ENCODE peak calls at places on chromosomes 1 and 21, in nine cellular contexts. One of them, this sample, is unnamed.

GRCh38 chr21:20459838-20460237 is 538.4 kb upstream of the NCAM2 start:
- DNase-seq in immature natural killer cell: no peak
- DNase-seq in brain microvascular endothelial cell: no peak
- DNase-seq in lung microvascular endothelial cell: no peak
- DNase-seq in hypothalamus: no peak
- DNase-seq in pulmonary artery endothelial cell: no peak
- DNase-seq in DMS153: no peak
- DNase-seq in AG08396: no peak
- DNase-seq in BE2C: peak
- DNase-seq in this sample: no peak

GRCh38 chr1:186112280-186112679 is 262.8 kb downstream of the TPR start:
- DNase-seq in DMS153: no peak
- DNase-seq in immature natural killer cell: no peak
- DNase-seq in lung microvascular endothelial cell: no peak
- DNase-seq in AG08396: no peak
- DNase-seq in hypothalamus: no peak
- DNase-seq in BE2C: no peak
- DNase-seq in brain microvascular endothelial cell: no peak
- DNase-seq in pulmonary artery endothelial cell: no peak
- DNase-seq in this sample: no peak

GRCh38 chr1:39261712-39262221 is 57.3 kb downstream of the MACF1 start:
- DNase-seq in DMS153: no peak
- DNase-seq in brain microvascular endothelial cell: no peak
- DNase-seq in pulmonary artery endothelial cell: no peak
- DNase-seq in hypothalamus: no peak
- DNase-seq in AG08396: no peak
- DNase-seq in lung microvascular endothelial cell: no peak
- DNase-seq in immature natural killer cell: no peak
- DNase-seq in BE2C: no peak
- DNase-seq in this sample: no peak

GRCh38 chr1:113396585-113396984 is 6.3 kb downstream of the MAGI3 start:
- DNase-seq in hypothalamus: no peak
- DNase-seq in pulmonary artery endothelial cell: no peak
- DNase-seq in DMS153: no peak
- DNase-seq in AG08396: peak
- DNase-seq in lung microvascular endothelial cell: peak
- DNase-seq in brain microvascular endothelial cell: peak
- DNase-seq in immature natural killer cell: no peak
- DNase-seq in BE2C: no peak
- DNase-seq in this sample: no peak

GRCh38 chr1:7430047-7430608 is 341.0 kb upstream of the VAMP3 start:
- DNase-seq in hypothalamus: no peak
- DNase-seq in BE2C: no peak
- DNase-seq in AG08396: no peak
- DNase-seq in brain microvascular endothelial cell: no peak
- DNase-seq in DMS153: no peak
- DNase-seq in immature natural killer cell: no peak
- DNase-seq in pulmonary artery endothelial cell: no peak
- DNase-seq in lung microvascular endothelial cell: no peak
- DNase-seq in this sample: no peak

GRCh38 chr1:30321216-30321910 is 402.0 kb downstream of the MATN1 start:
- DNase-seq in brain microvascular endothelial cell: no peak
- DNase-seq in hypothalamus: no peak
- DNase-seq in immature natural killer cell: no peak
- DNase-seq in AG08396: no peak
- DNase-seq in pulmonary artery endothelial cell: no peak
- DNase-seq in lung microvascular endothelial cell: no peak
- DNase-seq in BE2C: no peak
- DNase-seq in DMS153: no peak
- DNase-seq in this sample: no peak

GRCh38 chr1:95035536-95035935 is 37.2 kb downstream of the ALG14 start:
- DNase-seq in AG08396: peak
- DNase-seq in pulmonary artery endothelial cell: no peak
- DNase-seq in hypothalamus: no peak
- DNase-seq in immature natural killer cell: no peak
- DNase-seq in DMS153: no peak
- DNase-seq in lung microvascular endothelial cell: no peak
- DNase-seq in BE2C: no peak
- DNase-seq in brain microvascular endothelial cell: peak
- DNase-seq in this sample: no peak

GRCh38 chr1:14954210-14954609 is 199.3 kb upstream of the TMEM51 start:
- DNase-seq in pulmonary artery endothelial cell: no peak
- DNase-seq in AG08396: no peak
- DNase-seq in lung microvascular endothelial cell: no peak
- DNase-seq in DMS153: no peak
- DNase-seq in hypothalamus: no peak
- DNase-seq in immature natural killer cell: no peak
- DNase-seq in BE2C: no peak
- DNase-seq in brain microvascular endothelial cell: no peak
- DNase-seq in this sample: no peak

GRCh38 chr1:2352341-2353214 is 38.8 kb downstream of the MORN1 start:
- DNase-seq in immature natural killer cell: no peak
- DNase-seq in hypothalamus: no peak
- DNase-seq in AG08396: no peak
- DNase-seq in pulmonary artery endothelial cell: no peak
- DNase-seq in lung microvascular endothelial cell: no peak
- DNase-seq in brain microvascular endothelial cell: no peak
- DNase-seq in BE2C: peak
- DNase-seq in DMS153: no peak
- DNase-seq in this sample: peak

GRCh38 chr1:91199988-91200387 is 178.2 kb upstream of the ZNF644 start:
- DNase-seq in lung microvascular endothelial cell: no peak
- DNase-seq in immature natural killer cell: no peak
- DNase-seq in AG08396: no peak
- DNase-seq in DMS153: no peak
- DNase-seq in pulmonary artery endothelial cell: no peak
- DNase-seq in hypothalamus: no peak
- DNase-seq in BE2C: no peak
- DNase-seq in brain microvascular endothelial cell: no peak
- DNase-seq in this sample: no peak

GRCh38 chr1:235069577-235070563 is 58.8 kb downstream of the TOMM20 start:
- DNase-seq in immature natural killer cell: no peak
- DNase-seq in pulmonary artery endothelial cell: no peak
- DNase-seq in DMS153: peak
- DNase-seq in brain microvascular endothelial cell: no peak
- DNase-seq in lung microvascular endothelial cell: peak
- DNase-seq in AG08396: peak
- DNase-seq in hypothalamus: no peak
- DNase-seq in BE2C: no peak
- DNase-seq in this sample: peak

GRCh38 chr1:110433803-110434202 is 17.1 kb upstream of the PROK1 start:
- DNase-seq in DMS153: no peak
- DNase-seq in immature natural killer cell: no peak
- DNase-seq in brain microvascular endothelial cell: peak
- DNase-seq in AG08396: peak
- DNase-seq in lung microvascular endothelial cell: no peak
- DNase-seq in hypothalamus: no peak
- DNase-seq in pulmonary artery endothelial cell: no peak
- DNase-seq in BE2C: peak
- DNase-seq in this sample: peak

GRCh38 chr1:228478912-228479665 is 8.1 kb upstream of the RNF187 start:
- DNase-seq in lung microvascular endothelial cell: peak
- DNase-seq in BE2C: no peak
- DNase-seq in pulmonary artery endothelial cell: no peak
- DNase-seq in brain microvascular endothelial cell: no peak
- DNase-seq in immature natural killer cell: peak
- DNase-seq in hypothalamus: no peak
- DNase-seq in AG08396: no peak
- DNase-seq in DMS153: no peak
- DNase-seq in this sample: no peak

GRCh38 chr1:114088392-114089299 is 65.0 kb downstream of the SYT6 start:
- DNase-seq in lung microvascular endothelial cell: no peak
- DNase-seq in pulmonary artery endothelial cell: no peak
- DNase-seq in immature natural killer cell: peak
- DNase-seq in BE2C: no peak
- DNase-seq in AG08396: no peak
- DNase-seq in hypothalamus: no peak
- DNase-seq in DMS153: no peak
- DNase-seq in brain microvascular endothelial cell: no peak
- DNase-seq in this sample: no peak

GRCh38 chr1:154837679-154838171 is 32.4 kb downstream of the KCNN3 start:
- DNase-seq in DMS153: peak
- DNase-seq in hypothalamus: no peak
- DNase-seq in immature natural killer cell: no peak
- DNase-seq in pulmonary artery endothelial cell: no peak
- DNase-seq in brain microvascular endothelial cell: no peak
- DNase-seq in lung microvascular endothelial cell: no peak
- DNase-seq in AG08396: no peak
- DNase-seq in BE2C: peak
- DNase-seq in this sample: peak

GRCh38 chr1:87673748-87674147 is 345.1 kb downstream of the LMO4 start:
- DNase-seq in BE2C: no peak
- DNase-seq in DMS153: no peak
- DNase-seq in lung microvascular endothelial cell: no peak
- DNase-seq in pulmonary artery endothelial cell: no peak
- DNase-seq in hypothalamus: no peak
- DNase-seq in AG08396: no peak
- DNase-seq in brain microvascular endothelial cell: no peak
- DNase-seq in immature natural killer cell: no peak
- DNase-seq in this sample: no peak